ENCODE peak calls at places on chromosomes 6 and 20, in four cellular contexts. One of them, this sample, is unnamed.

GRCh38 chr20:33793011-33793931 is 17.9 kb upstream of the CHMP4B start:
- DNase-seq in GM12878: no peak
- DNase-seq in HEK293T: no peak
- DNase-seq in K562: no peak
- DNase-seq in this sample: peak

GRCh38 chr20:33352258-33353012 is 48.9 kb downstream of the CDK5RAP1 start:
- DNase-seq in HEK293T: no peak
- DNase-seq in K562: no peak
- DNase-seq in GM12878: no peak
- DNase-seq in this sample: no peak

GRCh38 chr20:63360850-63361497 is at the start of gene CHRNA4:
- DNase-seq in GM12878: no peak
- DNase-seq in HEK293T: peak
- DNase-seq in K562: no peak
- DNase-seq in this sample: no peak

GRCh38 chr20:48180039-48180438 is 394.8 kb upstream of the SULF2 start:
- DNase-seq in HEK293T: no peak
- DNase-seq in K562: no peak
- DNase-seq in GM12878: no peak
- DNase-seq in this sample: peak

GRCh38 chr6:37103169-37104039 is 66.5 kb upstream of the PIM1 start:
- DNase-seq in HEK293T: no peak
- DNase-seq in GM12878: no peak
- DNase-seq in K562: peak
- DNase-seq in this sample: peak

GRCh38 chr20:18727032-18727508 is 86.5 kb upstream of the SCP2D1 start:
- DNase-seq in HEK293T: no peak
- DNase-seq in K562: no peak
- DNase-seq in GM12878: no peak
- DNase-seq in this sample: no peak

GRCh38 chr20:44247131-44247571 is at the start of gene GDAP1L1:
- DNase-seq in K562: no peak
- DNase-seq in HEK293T: no peak
- DNase-seq in GM12878: no peak
- DNase-seq in this sample: no peak

GRCh38 chr20:23541330-23541729 is 27.0 kb downstream of the CST9L start:
- DNase-seq in K562: no peak
- DNase-seq in GM12878: no peak
- DNase-seq in HEK293T: no peak
- DNase-seq in this sample: peak

GRCh38 chr6:130575971-130576370 is 210.2 kb downstream of the TMEM200A start:
- DNase-seq in HEK293T: no peak
- DNase-seq in GM12878: peak
- DNase-seq in K562: no peak
- DNase-seq in this sample: peak

GRCh38 chr6:5517781-5518180 is 256.5 kb downstream of the FARS2 start:
- DNase-seq in HEK293T: no peak
- DNase-seq in GM12878: no peak
- DNase-seq in K562: no peak
- DNase-seq in this sample: no peak

GRCh38 chr20:34516874-34517542 is 786 bp downstream of the DYNLRB1 start:
- DNase-seq in HEK293T: peak
- DNase-seq in K562: no peak
- DNase-seq in GM12878: no peak
- DNase-seq in this sample: no peak

GRCh38 chr6:2902470-2902762 is 693 bp downstream of the SERPINB9 start:
- DNase-seq in K562: no peak
- DNase-seq in GM12878: no peak
- DNase-seq in HEK293T: no peak
- DNase-seq in this sample: no peak

GRCh38 chr6:20943036-20943627 is 408.9 kb downstream of the CDKAL1 start:
- DNase-seq in GM12878: no peak
- DNase-seq in HEK293T: no peak
- DNase-seq in K562: no peak
- DNase-seq in this sample: no peak

GRCh38 chr6:38404900-38405556 is 234.7 kb downstream of the BTBD9 start:
- DNase-seq in HEK293T: no peak
- DNase-seq in K562: no peak
- DNase-seq in GM12878: no peak
- DNase-seq in this sample: peak

GRCh38 chr6:18148304-18149025 is 6.4 kb downstream of the TPMT start:
- DNase-seq in GM12878: no peak
- DNase-seq in HEK293T: no peak
- DNase-seq in K562: no peak
- DNase-seq in this sample: no peak

GRCh38 chr6:26394289-26394688 is 7.8 kb upstream of the BTN3A1 start:
- DNase-seq in GM12878: no peak
- DNase-seq in K562: no peak
- DNase-seq in HEK293T: no peak
- DNase-seq in this sample: peak

GRCh38 chr6:52543729-52544324 is 33.0 kb downstream of the TRAM2 start:
- DNase-seq in HEK293T: no peak
- DNase-seq in GM12878: no peak
- DNase-seq in K562: no peak
- DNase-seq in this sample: peak

GRCh38 chr20:44728835-44729342 is 13.7 kb downstream of the CCN5 start:
- DNase-seq in HEK293T: peak
- DNase-seq in K562: no peak
- DNase-seq in GM12878: no peak
- DNase-seq in this sample: no peak

GRCh38 chr20:21971436-21971835 is 266.0 kb downstream of the PAX1 start:
- DNase-seq in GM12878: no peak
- DNase-seq in HEK293T: no peak
- DNase-seq in K562: no peak
- DNase-seq in this sample: no peak

GRCh38 chr6:152975204-152975915 is 7.5 kb downstream of the FBXO5 start:
- DNase-seq in GM12878: no peak
- DNase-seq in K562: no peak
- DNase-seq in HEK293T: no peak
- DNase-seq in this sample: no peak

GRCh38 chr20:39165099-39165498 is 203.0 kb downstream of the DHX35 start:
- DNase-seq in GM12878: no peak
- DNase-seq in HEK293T: no peak
- DNase-seq in K562: no peak
- DNase-seq in this sample: no peak

GRCh38 chr6:53476979-53477378 is 67.9 kb downstream of the GCLC start:
- DNase-seq in HEK293T: no peak
- DNase-seq in K562: no peak
- DNase-seq in GM12878: no peak
- DNase-seq in this sample: no peak

GRCh38 chr6:37691904-37692806 is 5.5 kb downstream of the MDGA1 start:
- DNase-seq in GM12878: no peak
- DNase-seq in HEK293T: peak
- DNase-seq in K562: peak
- DNase-seq in this sample: peak

GRCh38 chr6:51027283-51028065 is 208.8 kb downstream of the TFAP2B start:
- DNase-seq in K562: no peak
- DNase-seq in GM12878: no peak
- DNase-seq in HEK293T: no peak
- DNase-seq in this sample: no peak

GRCh38 chr6:56642366-56643261 is at the start of gene DST:
- DNase-seq in K562: no peak
- DNase-seq in GM12878: no peak
- DNase-seq in HEK293T: no peak
- DNase-seq in this sample: peak

GRCh38 chr20:63625771-63626423 is 1.0 kb downstream of the GMEB2 start:
- DNase-seq in K562: peak
- DNase-seq in HEK293T: no peak
- DNase-seq in GM12878: no peak
- DNase-seq in this sample: peak

GRCh38 chr20:45515147-45515913 is at the start of gene SPINT3:
- DNase-seq in K562: no peak
- DNase-seq in GM12878: no peak
- DNase-seq in HEK293T: no peak
- DNase-seq in this sample: no peak

GRCh38 chr6:162973975-162974374 is 246.2 kb downstream of the PACRG start:
- DNase-seq in GM12878: no peak
- DNase-seq in K562: no peak
- DNase-seq in HEK293T: no peak
- DNase-seq in this sample: no peak

GRCh38 chr20:47544240-47544639 is 42.6 kb downstream of the NCOA3 start:
- DNase-seq in K562: no peak
- DNase-seq in GM12878: no peak
- DNase-seq in HEK293T: no peak
- DNase-seq in this sample: no peak

GRCh38 chr6:99282479-99283062 is 66.9 kb downstream of the FAXC start:
- DNase-seq in GM12878: no peak
- DNase-seq in HEK293T: peak
- DNase-seq in K562: peak
- DNase-seq in this sample: no peak

GRCh38 chr6:132401120-132401940 is at the start of gene MOXD1:
- DNase-seq in K562: peak
- DNase-seq in HEK293T: peak
- DNase-seq in GM12878: no peak
- DNase-seq in this sample: no peak

GRCh38 chr6:119052292-119052889 is 26.1 kb downstream of the FAM184A start:
- DNase-seq in HEK293T: no peak
- DNase-seq in K562: no peak
- DNase-seq in GM12878: no peak
- DNase-seq in this sample: no peak

GRCh38 chr20:17316316-17317038 is 89.6 kb downstream of the PCSK2 start:
- DNase-seq in GM12878: no peak
- DNase-seq in K562: no peak
- DNase-seq in HEK293T: no peak
- DNase-seq in this sample: no peak

GRCh38 chr6:139175389-139175788 is 40.5 kb downstream of the HECA start:
- DNase-seq in K562: no peak
- DNase-seq in HEK293T: no peak
- DNase-seq in GM12878: no peak
- DNase-seq in this sample: no peak

GRCh38 chr6:159646731-159647130 is 46.3 kb downstream of the SOD2 start:
- DNase-seq in K562: no peak
- DNase-seq in GM12878: peak
- DNase-seq in HEK293T: no peak
- DNase-seq in this sample: no peak

GRCh38 chr20:19767070-19767469 is 9.0 kb downstream of the RIN2 start:
- DNase-seq in HEK293T: no peak
- DNase-seq in K562: no peak
- DNase-seq in GM12878: no peak
- DNase-seq in this sample: no peak

GRCh38 chr20:49582413-49583334 is 14.7 kb upstream of the PTGIS start:
- DNase-seq in K562: no peak
- DNase-seq in GM12878: no peak
- DNase-seq in HEK293T: no peak
- DNase-seq in this sample: no peak

GRCh38 chr20:49584418-49585382 is 16.8 kb upstream of the PTGIS start:
- DNase-seq in GM12878: no peak
- DNase-seq in HEK293T: no peak
- DNase-seq in K562: no peak
- DNase-seq in this sample: no peak

GRCh38 chr20:49585585-49586245 is 17.8 kb upstream of the PTGIS start:
- DNase-seq in GM12878: no peak
- DNase-seq in HEK293T: no peak
- DNase-seq in K562: no peak
- DNase-seq in this sample: no peak

GRCh38 chr20:49583343-49583668 is 15.4 kb upstream of the PTGIS start:
- DNase-seq in K562: no peak
- DNase-seq in HEK293T: no peak
- DNase-seq in GM12878: no peak
- DNase-seq in this sample: no peak

DNA sequence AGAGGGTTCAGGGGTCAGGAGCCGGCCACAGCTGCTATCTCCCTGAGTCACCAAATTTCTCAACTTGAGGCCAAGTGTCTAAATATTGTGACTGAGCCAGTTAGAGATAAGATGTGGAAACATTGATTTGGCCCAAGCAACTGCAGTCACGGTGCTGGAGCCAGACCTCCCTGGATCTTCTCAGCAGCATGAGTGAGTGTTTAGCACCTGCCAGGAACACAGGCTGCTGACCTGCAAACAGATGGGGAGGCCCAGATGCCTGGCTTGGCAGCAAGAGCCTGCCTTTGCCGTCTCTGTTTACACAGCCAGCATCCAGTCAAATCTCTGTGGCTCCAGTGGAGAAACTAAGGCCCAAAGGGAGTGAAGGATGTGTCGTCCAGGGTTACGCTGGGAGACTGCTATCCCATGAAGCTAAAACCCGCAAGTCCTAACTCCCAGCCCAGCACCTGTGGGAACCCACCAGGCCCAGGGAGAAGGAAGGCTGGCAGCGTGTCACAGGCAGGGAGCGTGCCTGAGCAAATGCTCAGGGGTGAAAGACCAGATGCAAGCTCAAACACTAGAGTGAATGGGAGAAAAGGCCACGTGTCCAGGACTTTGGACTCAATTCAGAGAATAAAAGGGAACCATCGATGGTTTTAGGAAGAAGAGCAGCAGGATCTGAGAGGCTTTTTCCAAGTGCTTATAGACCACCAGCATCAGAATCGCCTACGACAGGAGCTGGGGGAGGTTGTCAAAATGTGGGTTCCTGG is 15.9 kb upstream of the PTGIS start:
- DNase-seq in K562: peak
- DNase-seq in HEK293T: no peak
- DNase-seq in GM12878: no peak
- DNase-seq in this sample: peak
- TF ChIP-seq TARDBP in K562: no peak
- TF ChIP-seq TARDBP in HEK293T: no peak
- TF ChIP-seq TARDBP in GM12878: no peak
- TF ChIP-seq TARDBP in this sample: peak

GRCh38 chr6:72984981-72985665 is 240.2 kb downstream of the KHDC1L start:
- DNase-seq in GM12878: no peak
- DNase-seq in HEK293T: no peak
- DNase-seq in K562: no peak
- DNase-seq in this sample: no peak
- TF ChIP-seq TARDBP in GM12878: no peak
- TF ChIP-seq TARDBP in HEK293T: no peak
- TF ChIP-seq TARDBP in K562: no peak
- TF ChIP-seq TARDBP in this sample: no peak

GRCh38 chr6:84282566-84282965 is 55.1 kb upstream of the CEP162 start:
- DNase-seq in K562: no peak
- DNase-seq in HEK293T: no peak
- DNase-seq in GM12878: no peak
- DNase-seq in this sample: no peak
- TF ChIP-seq TARDBP in K562: no peak
- TF ChIP-seq TARDBP in HEK293T: no peak
- TF ChIP-seq TARDBP in GM12878: no peak
- TF ChIP-seq TARDBP in this sample: no peak

DNA sequence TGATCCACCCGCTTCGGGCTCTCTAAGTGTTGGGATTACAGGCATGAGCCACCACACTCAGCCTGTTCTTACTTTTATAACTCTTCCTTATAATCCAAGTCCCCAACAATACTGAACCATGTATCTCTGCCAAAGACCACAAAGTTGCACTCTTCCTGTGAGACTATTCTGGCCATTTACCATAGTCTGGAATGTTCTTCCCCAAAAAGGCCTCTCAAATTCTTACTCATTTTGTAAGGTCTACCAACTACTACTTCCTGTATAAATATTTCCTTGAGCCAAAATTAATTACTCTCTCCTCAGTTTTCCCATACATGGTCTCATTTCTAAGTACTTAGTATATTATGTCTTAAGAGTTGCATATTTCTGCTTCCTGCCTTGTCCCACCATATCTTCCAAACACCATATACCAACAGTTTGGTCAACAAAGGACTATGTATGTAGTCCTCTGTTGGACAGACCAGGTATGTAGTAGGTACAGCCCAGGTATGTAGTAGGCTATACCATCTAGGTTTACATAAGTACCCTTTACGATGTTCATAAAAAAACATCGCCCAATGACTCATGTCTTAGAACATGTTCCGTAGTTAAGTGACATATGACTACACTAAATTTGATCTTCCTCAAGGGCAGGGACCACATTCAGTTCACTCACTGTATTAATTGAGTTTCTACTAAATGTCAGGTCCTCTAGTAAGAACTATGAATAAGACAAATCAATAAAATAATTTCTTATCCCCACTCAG is 22.0 kb downstream of the RANBP9 start:
- DNase-seq in K562: no peak
- DNase-seq in HEK293T: no peak
- DNase-seq in GM12878: no peak
- DNase-seq in this sample: no peak
- TF ChIP-seq TARDBP in K562: no peak
- TF ChIP-seq TARDBP in HEK293T: no peak
- TF ChIP-seq TARDBP in GM12878: no peak
- TF ChIP-seq TARDBP in this sample: no peak